ENCODE peak calls at places on chromosomes 3 and 15, in four cellular contexts. L is K562, E is SK-N-SH, Y is HepG2. D is an unnamed sample.

GRCh38 chr3:31275038-31275562 is 257.6 kb upstream of the STT3B start:
- DNase-seq in L (no peak), E (no peak), Y (peak), D (no peak)

GRCh38 chr15:40775740-40776536 is 6.2 kb downstream of the C15orf62 start:
- DNase-seq in L (no peak), E (no peak), Y (no peak), D (no peak)

GRCh38 chr3:25897019-25897418 is 107.1 kb downstream of the OXSM start:
- DNase-seq in L (peak), E (no peak), Y (peak), D (peak)

GRCh38 chr3:189070965-189071364 is 100.8 kb upstream of the TPRG1 start:
- DNase-seq in L (no peak), E (no peak), Y (no peak), D (no peak)

GRCh38 chr3:21073561-21073960 is 677.4 kb downstream of the ZNF385D start:
- DNase-seq in L (no peak), E (no peak), Y (no peak), D (no peak)

GRCh38 chr3:129604223-129604941 is 2.1 kb downstream of the PLXND1 start:
- DNase-seq in L (no peak), E (no peak), Y (no peak), D (no peak)

GRCh38 chr3:5657109-5657508 is 469.6 kb downstream of the EDEM1 start:
- DNase-seq in L (no peak), E (no peak), Y (no peak), D (no peak)

GRCh38 chr3:24161841-24162240 is 216.8 kb downstream of the NR1D2 start:
- DNase-seq in L (no peak), E (no peak), Y (no peak), D (no peak)

GRCh38 chr3:12345141-12345561 is 56.3 kb downstream of the PPARG start:
- DNase-seq in L (no peak), E (no peak), Y (no peak), D (peak)

GRCh38 chr3:83011471-83011870 is 1250.0 kb upstream of the GBE1 start:
- DNase-seq in L (no peak), E (no peak), Y (no peak), D (no peak)

GRCh38 chr15:40105517-40106202 is 3.0 kb downstream of the BMF start:
- DNase-seq in L (no peak), E (no peak), Y (no peak), D (no peak)

GRCh38 chr3:171673951-171674350 is 136.3 kb downstream of the PLD1 start:
- DNase-seq in L (no peak), E (no peak), Y (no peak), D (no peak)
- TF ChIP-seq ELF1 in L (no peak), E (no peak), Y (no peak), D (no peak)

GRCh38 chr15:90189781-90190467 is 11.2 kb upstream of the SEMA4B start:
- DNase-seq in L (peak), E (no peak), Y (no peak), D (no peak)

GRCh38 chr15:90191344-90191687 is 9.8 kb upstream of the SEMA4B start:
- DNase-seq in L (no peak), E (no peak), Y (no peak), D (no peak)

GRCh38 chr15:90190606-90191343 is 10.4 kb upstream of the SEMA4B start:
- DNase-seq in L (peak), E (no peak), Y (no peak), D (no peak)

GRCh38 chr15:90192961-90193786 is 8.0 kb upstream of the SEMA4B start:
- DNase-seq in L (no peak), E (no peak), Y (no peak), D (no peak)

GRCh38 chr15:90191795-90192494 is 9.2 kb upstream of the SEMA4B start:
- DNase-seq in L (peak), E (peak), Y (peak), D (peak)
- H3K4me3 ChIP-seq in L (no peak), E (no peak), Y (peak), D (no peak)

DNA sequence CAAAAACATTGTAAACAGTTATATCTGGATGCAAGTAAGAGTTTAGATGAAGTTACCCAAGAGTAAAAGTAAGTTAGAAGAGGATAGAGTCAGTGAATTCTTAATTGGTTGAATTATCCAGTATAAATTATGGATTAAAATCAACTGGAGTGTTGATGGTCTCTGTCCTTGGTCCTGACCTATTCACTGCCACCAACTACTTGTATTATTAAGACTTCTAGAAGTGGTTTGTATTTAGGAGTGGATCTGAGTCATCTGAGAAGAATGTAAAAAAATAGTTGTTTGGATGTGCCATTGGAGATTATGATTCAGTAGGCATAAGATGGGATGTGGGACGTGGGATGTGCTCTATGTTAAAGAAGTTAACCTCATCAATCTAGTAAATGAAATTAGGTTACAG is 86.4 kb downstream of the SYNPR start:
- DNase-seq in L (no peak), E (no peak), Y (no peak), D (no peak)
- TF ChIP-seq ELF1 in L (no peak), E (no peak), Y (no peak), D (no peak)

DNA sequence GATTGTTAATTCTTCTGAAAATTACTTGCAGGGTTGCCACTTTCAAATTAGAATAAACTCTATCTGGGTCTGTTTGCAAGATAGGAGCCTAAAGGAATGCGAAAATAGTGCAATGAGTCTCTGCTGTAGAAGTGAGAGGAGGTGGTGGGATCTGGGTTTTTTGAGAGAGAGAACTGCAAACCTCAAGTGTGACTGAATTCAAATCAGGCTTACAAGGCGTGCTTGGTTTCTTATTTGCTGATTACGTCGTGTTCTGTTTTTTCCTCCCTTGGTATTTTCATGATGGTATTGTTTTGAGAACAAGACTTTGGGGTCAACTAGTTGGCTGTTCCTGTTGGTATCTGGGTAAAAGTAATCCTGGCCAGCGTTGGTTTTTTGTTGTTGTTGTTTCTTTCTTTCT is 490.9 kb upstream of the CFAP20DC start:
- DNase-seq in L (no peak), E (no peak), Y (no peak), D (no peak)
- H3K4me3 ChIP-seq in L (no peak), E (no peak), Y (no peak), D (no peak)

GRCh38 chr15:74403981-74404563 is 29.7 kb downstream of the SEMA7A start:
- DNase-seq in L (no peak), E (no peak), Y (no peak), D (no peak)

GRCh38 chr15:74403590-74403919 is 30.2 kb downstream of the SEMA7A start:
- DNase-seq in L (no peak), E (no peak), Y (no peak), D (no peak)

GRCh38 chr15:74400915-74401757 is 32.6 kb downstream of the SEMA7A start:
- DNase-seq in L (no peak), E (no peak), Y (no peak), D (no peak)

GRCh38 chr15:74402337-74402839 is 31.4 kb downstream of the SEMA7A start:
- DNase-seq in L (no peak), E (no peak), Y (no peak), D (no peak)

DNA sequence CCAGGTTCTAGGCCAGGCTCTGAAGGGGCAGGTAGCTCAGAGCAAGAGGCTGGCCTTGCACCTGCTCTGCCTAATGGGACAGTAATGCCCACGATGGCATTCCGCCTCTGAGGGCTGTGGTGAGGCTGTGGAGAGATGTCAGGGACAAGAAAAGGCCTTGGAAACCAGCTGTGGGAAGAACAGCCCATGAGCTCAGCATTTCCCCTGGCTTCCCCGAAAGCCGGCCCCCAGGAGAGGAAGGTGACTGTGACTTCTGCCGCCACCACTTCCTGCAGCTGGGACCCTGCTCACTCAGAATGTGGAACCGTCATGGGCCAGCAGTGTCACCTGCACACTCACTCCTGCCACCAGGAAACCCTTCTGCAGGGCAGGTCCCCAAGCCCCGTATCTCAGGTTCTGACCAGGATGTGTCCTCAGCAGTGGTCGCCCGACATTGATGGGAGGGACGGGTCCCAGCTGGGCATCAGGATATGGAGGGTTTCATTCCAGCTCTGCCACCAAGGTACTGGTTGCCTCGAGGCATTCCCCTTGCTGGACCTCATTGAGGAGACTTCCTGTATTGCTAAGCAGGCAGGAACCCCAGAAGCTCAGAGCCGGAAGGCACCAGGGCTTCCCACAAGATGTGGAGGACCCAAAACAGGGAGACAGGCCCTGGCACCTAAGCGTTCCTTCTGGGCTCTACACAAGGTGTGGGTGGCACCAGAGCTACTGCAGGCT is 30.7 kb downstream of the SEMA7A start:
- DNase-seq in L (no peak), E (no peak), Y (no peak), D (no peak)
- TF ChIP-seq ELF1 in L (no peak), E (no peak), Y (no peak), D (no peak)

GRCh38 chr3:9253327-9253726 is 3.9 kb upstream of the SRGAP3 start:
- DNase-seq in L (no peak), E (no peak), Y (no peak), D (no peak)
- H3K4me3 ChIP-seq in L (no peak), E (no peak), Y (no peak), D (no peak)

GRCh38 chr3:48128779-48129178 is 59.4 kb downstream of the CDC25A start:
- DNase-seq in L (no peak), E (no peak), Y (no peak), D (no peak)

GRCh38 chr3:48125886-48126622 is 62.2 kb downstream of the CDC25A start:
- DNase-seq in L (no peak), E (no peak), Y (no peak), D (no peak)

GRCh38 chr3:48129921-48130320 is 58.3 kb downstream of the CDC25A start:
- DNase-seq in L (no peak), E (no peak), Y (no peak), D (no peak)

GRCh38 chr3:48125026-48125704 is 63.1 kb downstream of the CDC25A start:
- DNase-seq in L (no peak), E (no peak), Y (no peak), D (no peak)

GRCh38 chr3:48130321-48130881 is 57.8 kb downstream of the CDC25A start:
- DNase-seq in L (no peak), E (no peak), Y (no peak), D (no peak)
- TF ChIP-seq ELF1 in L (no peak), E (no peak), Y (no peak), D (no peak)

DNA sequence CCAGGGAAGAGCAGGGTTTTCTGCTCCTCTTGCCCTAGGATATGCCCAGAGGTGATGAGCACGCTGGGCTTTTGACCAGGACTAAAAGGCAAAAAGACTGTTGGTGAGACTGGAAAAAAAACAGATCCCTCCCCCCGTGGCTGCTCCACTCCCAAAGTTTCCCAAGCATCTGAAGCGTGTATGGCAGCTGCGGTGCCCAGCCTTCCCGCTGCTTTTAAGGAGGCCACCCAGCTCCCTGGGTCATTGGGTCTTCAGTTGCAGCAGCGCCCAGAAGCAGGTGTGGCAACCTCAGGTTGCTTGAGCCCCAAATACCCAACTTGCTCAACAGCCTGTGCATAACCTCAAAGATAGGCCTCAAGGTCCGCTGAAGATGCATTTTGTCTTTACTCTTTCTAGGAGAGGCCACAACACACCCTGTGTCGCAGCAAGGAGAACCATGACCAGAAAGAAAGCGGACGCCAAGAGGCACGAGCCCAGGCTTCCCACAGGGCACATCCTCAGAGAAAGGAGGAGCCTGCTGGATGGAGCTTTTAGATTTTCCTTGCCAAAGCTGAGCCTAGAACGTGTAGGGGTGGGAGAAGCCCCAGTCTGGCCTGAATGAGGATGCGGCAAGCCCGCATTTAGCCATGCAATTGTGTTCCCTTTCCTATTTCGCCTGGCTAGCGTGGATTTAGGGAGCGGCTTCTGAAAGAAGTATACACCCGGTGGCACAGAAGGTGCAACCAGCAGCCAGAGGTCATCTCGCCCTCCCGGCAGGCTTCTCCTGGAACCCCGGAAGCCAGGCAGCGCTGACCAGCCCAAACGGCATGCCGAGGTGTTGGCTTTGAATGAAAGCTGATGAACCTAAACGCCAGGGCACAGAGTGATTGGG is 1.9 kb downstream of the SRGAP3 start:
- DNase-seq in L (no peak), E (no peak), Y (no peak), D (no peak)
- H3K4me3 ChIP-seq in L (no peak), E (peak), Y (peak), D (no peak)

DNA sequence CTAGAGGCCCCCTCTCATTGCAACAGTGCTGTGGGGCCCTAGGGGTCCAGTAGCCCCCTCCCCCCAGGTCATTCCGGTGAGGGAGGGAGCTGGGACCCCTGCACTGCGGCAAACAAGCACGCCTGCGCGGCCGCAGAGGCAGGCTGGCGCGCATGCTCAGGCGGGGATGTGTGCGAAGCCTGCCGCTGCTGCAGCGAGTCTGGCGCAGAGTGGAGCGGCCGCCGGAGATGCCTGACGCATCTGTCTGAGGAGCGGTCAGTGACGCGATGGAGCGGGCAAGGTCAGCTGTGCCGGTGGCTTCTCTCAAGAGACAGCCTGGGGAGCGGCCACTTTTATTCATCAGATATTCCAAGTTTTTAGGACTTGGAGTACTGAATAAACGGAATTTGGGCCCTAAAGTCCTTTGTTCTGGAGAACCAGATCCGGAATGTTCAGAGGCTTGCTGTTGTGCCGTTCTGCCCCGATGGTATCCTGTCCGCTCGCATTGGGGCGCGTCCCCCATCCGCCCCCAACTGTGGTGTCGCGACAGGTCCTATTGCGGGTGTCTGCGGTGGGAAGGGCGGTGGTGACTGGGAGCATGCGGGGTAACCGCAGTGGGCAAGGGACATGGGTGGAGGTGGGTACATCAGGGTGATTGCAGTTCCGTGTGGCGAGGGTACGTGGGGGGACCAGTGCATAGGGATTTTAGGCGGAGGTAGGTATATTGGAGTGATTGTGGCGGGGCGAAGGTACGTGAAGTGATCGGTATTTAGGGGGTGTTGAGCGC is at the start of the genes SNRPN and SNURF:
- DNase-seq in L (no peak), E (peak), Y (peak), D (no peak)
- TF ChIP-seq ELF1 in L (no peak), E (no peak), Y (no peak), D (no peak)

DNA sequence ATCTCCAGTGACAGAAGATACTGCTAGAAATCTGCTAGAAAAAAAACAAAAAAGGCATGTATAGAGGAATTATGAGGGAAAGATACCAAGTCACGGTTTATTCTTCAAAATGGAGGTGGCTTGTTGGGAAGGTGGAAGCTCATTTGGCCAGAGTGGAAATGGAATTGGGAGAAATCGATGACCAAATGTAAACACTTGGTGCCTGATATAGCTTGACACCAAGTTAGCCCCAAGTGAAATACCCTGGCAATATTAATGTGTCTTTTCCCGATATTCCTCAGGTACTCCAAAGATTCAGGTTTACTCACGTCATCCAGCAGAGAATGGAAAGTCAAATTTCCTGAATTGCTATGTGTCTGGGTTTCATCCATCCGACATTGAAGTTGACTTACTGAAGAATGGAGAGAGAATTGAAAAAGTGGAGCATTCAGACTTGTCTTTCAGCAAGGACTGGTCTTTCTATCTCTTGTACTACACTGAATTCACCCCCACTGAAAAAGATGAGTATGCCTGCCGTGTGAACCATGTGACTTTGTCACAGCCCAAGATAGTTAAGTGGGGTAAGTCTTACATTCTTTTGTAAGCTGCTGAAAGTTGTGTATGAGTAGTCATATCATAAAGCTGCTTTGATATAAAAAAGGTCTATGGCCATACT is 4.0 kb downstream of the B2M start:
- DNase-seq in L (no peak), E (no peak), Y (no peak), D (no peak)
- H3K4me3 ChIP-seq in L (no peak), E (no peak), Y (no peak), D (no peak)